ENCODE peak calls at places on chromosomes 5 and 9, in seven cellular contexts. I, A, W, D, F, G and Q are unnamed samples.

GRCh38 chr5:107522456-107522855 is 148.3 kb downstream of the EFNA5 start:
- DNase-seq in I (no peak), A (no peak), W (no peak), D (no peak), F (no peak), G (no peak), Q (no peak)

GRCh38 chr5:132289097-132289496 is 5.1 kb upstream of the SLC22A4 start:
- DNase-seq in I (peak; percentile 87), A (no peak), W (no peak), D (no peak), F (no peak), G (no peak), Q (no peak)

GRCh38 chr9:99054581-99054980 is 50.3 kb upstream of the TGFBR1 start:
- DNase-seq in I (no peak), A (peak; percentile 64), W (no peak), D (no peak), F (no peak), G (no peak), Q (no peak)

GRCh38 chr9:29211681-29212589 is 1638.7 kb upstream of the C9orf72 start:
- DNase-seq in I (peak; percentile 7), A (no peak), W (peak; percentile 12), D (peak; percentile 80), F (peak; percentile 80), G (no peak), Q (peak; percentile 63)

GRCh38 chr9:69149321-69149807 is 24.7 kb upstream of the TJP2 start:
- DNase-seq in I (peak; percentile 83), A (no peak), W (no peak), D (no peak), F (no peak), G (peak; percentile 87), Q (no peak)

GRCh38 chr5:81354093-81354492 is 39.8 kb downstream of the ACOT12 start:
- DNase-seq in I (no peak), A (no peak), W (no peak), D (no peak), F (no peak), G (no peak), Q (no peak)

GRCh38 chr9:91207889-91208651 is 153.6 kb downstream of the AUH start:
- DNase-seq in I (peak; percentile 85), A (no peak), W (peak; percentile 88), D (peak; percentile 71), F (peak; percentile 69), G (peak; percentile 71), Q (peak; percentile 84)

GRCh38 chr5:154189256-154189818 is 1.2 kb upstream of the GALNT10 start:
- DNase-seq in I (no peak), A (no peak), W (no peak), D (no peak), F (no peak), G (no peak), Q (no peak)

GRCh38 chr5:159343295-159344094 is 13.2 kb upstream of the IL12B start:
- DNase-seq in I (no peak), A (no peak), W (no peak), D (no peak), F (no peak), G (no peak), Q (no peak)

GRCh38 chr5:113425909-113426308 is 8.9 kb downstream of the TSSK1B start:
- DNase-seq in I (peak; percentile 69), A (no peak), W (no peak), D (no peak), F (no peak), G (no peak), Q (no peak)

GRCh38 chr9:117413346-117414219 is 1.3 kb downstream of the ASTN2 start:
- DNase-seq in I (no peak), A (no peak), W (no peak), D (peak; percentile 36), F (peak; percentile 14), G (no peak), Q (no peak)

GRCh38 chr9:19498015-19498414 is 89.2 kb downstream of the ACER2 start:
- DNase-seq in I (peak; percentile 85), A (no peak), W (no peak), D (no peak), F (no peak), G (peak; percentile 31), Q (no peak)

GRCh38 chr5:56094579-56095361 is 100.0 kb upstream of the IL6ST start:
- DNase-seq in I (no peak), A (no peak), W (no peak), D (no peak), F (no peak), G (no peak), Q (no peak)

GRCh38 chr9:78320875-78321496 is 24.1 kb downstream of the PSAT1 start:
- DNase-seq in I (no peak), A (no peak), W (no peak), D (no peak), F (no peak), G (no peak), Q (no peak)

GRCh38 chr5:34490501-34491250 is 165.5 kb upstream of the RAI14 start:
- DNase-seq in I (no peak), A (no peak), W (peak; percentile 40), D (no peak), F (no peak), G (no peak), Q (no peak)

GRCh38 chr5:148425808-148426207 is 42.0 kb downstream of the FBXO38 start:
- DNase-seq in I (peak; percentile 6), A (no peak), W (no peak), D (no peak), F (no peak), G (no peak), Q (no peak)

GRCh38 chr5:135243194-135244191 is 155.5 kb downstream of the MACROH2A1 start:
- DNase-seq in I (peak; percentile 84), A (no peak), W (peak; percentile 39), D (no peak), F (no peak), G (no peak), Q (no peak)

GRCh38 chr9:91858670-91859030 is 91.4 kb downstream of the ROR2 start:
- DNase-seq in I (no peak), A (no peak), W (no peak), D (no peak), F (no peak), G (no peak), Q (no peak)

DNA sequence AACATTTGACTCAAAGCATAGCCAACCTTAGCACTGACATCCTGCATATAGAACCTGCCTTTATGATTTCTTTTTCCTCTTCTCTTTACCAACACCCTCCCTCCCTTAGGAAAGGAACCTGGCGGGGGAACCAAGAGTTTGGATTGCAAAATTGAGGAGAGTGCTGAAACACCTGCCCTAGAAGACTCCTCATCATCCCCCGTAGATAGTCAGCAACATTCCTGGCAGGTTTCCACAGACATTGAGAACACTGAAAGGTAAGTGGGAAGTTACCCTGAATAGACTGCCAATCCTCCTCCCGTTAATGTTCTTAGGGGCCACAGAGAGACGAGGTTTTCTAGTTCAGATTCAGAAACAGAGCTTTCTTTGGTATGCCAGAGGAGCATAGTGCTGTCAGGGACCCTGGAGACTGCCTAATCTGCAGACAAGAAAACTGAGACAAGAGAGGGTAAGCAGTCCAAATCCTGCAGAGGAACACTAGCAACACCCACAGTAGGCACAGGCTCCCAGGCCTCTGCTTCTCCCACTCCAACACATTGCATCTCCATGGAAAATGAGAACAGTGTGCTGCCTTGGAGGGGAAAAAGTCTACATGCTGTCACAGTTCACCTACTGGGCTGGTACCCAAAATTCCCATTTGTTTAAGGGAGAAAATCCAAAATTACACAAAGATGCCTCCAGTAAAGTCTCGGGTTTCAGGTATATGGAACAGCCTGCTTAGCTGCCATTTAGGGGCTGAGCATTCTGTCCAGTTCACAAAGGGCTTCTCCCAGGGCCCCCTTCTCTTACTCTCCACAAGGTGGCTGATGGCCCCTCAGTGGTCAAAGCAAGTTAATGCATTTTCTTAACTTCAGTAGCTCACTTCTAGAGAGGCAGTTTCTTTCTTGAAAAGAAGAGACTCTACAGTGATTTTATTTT is 89.0 kb downstream of the RGS7BP start:
- DNase-seq in I (no peak), A (peak; percentile 26), W (no peak), D (no peak), F (no peak), G (no peak), Q (peak; percentile 18)
- TF ChIP-seq CTCF in I (peak; percentile 21), A (peak; percentile 57), W (no peak), D (no peak), F (no peak), G (no peak), Q (no peak)

GRCh38 chr5:129096382-129096991 is 1.9 kb downstream of the ISOC1 start:
- DNase-seq in I (no peak), A (peak; percentile 31), W (no peak), D (no peak), F (no peak), G (no peak), Q (peak; percentile 34)
- TF ChIP-seq CTCF in I (peak; percentile 4), A (peak; percentile 27), W (no peak), D (no peak), F (no peak), G (no peak), Q (no peak)

DNA sequence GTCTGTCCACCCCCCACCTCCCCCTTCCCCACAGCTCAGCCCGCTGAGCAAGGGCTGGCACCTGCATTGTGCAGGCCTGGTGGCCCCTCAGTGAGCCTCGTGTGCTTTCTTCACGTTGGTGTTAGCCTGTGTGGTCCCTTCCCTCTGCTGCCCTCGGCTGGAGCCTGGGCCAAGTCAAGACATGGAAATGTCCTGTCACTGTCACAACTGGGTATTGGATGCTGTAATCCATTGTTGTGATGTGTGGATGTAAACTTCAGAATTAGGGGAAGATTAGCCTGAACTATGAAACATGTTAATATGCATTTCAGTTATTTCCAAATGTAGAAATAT is 103.9 kb downstream of the TRIO start:
- DNase-seq in I (no peak), A (no peak), W (no peak), D (no peak), F (no peak), G (no peak), Q (no peak)
- TF ChIP-seq CTCF in I (no peak), A (no peak), W (peak; percentile 27), D (no peak), F (no peak), G (no peak), Q (no peak)

GRCh38 chr9:131874916-131875670 is 135.2 kb upstream of the RAPGEF1 start:
- DNase-seq in I (no peak), A (no peak), W (no peak), D (no peak), F (no peak), G (no peak), Q (no peak)

GRCh38 chr9:131875828-131876485 is 136.1 kb upstream of the RAPGEF1 start:
- DNase-seq in I (peak; percentile 9), A (peak; percentile 82), W (no peak), D (no peak), F (no peak), G (peak; percentile 57), Q (peak; percentile 0)

GRCh38 chr9:131873891-131874440 is 134.1 kb upstream of the RAPGEF1 start:
- DNase-seq in I (no peak), A (no peak), W (no peak), D (no peak), F (no peak), G (no peak), Q (no peak)

GRCh38 chr9:131874447-131874846 is 134.6 kb upstream of the RAPGEF1 start:
- DNase-seq in I (no peak), A (no peak), W (no peak), D (no peak), F (no peak), G (no peak), Q (no peak)

GRCh38 chr9:131876486-131876885 is 136.6 kb upstream of the RAPGEF1 start:
- DNase-seq in I (no peak), A (no peak), W (no peak), D (no peak), F (no peak), G (no peak), Q (no peak)
- TF ChIP-seq CTCF in I (no peak), A (no peak), W (no peak), D (no peak), F (no peak), G (no peak), Q (no peak)